ENCODE peak calls at places on chromosome 15, in seven cellular contexts. One of them, this sample, is unnamed.

GRCh38 chr15:52060511-52060910 is 41.5 kb downstream of the MAPK6 start:
- DNase-seq in GM23338: no peak
- DNase-seq in transverse colon: no peak
- DNase-seq in thoracic aorta: no peak
- DNase-seq in Panc1: no peak
- DNase-seq in uterus: no peak
- DNase-seq in prostate gland: no peak
- DNase-seq in this sample: no peak

GRCh38 chr15:77592768-77593167 is 39.9 kb downstream of the LINGO1 start:
- DNase-seq in thoracic aorta: no peak
- DNase-seq in transverse colon: no peak
- DNase-seq in prostate gland: no peak
- DNase-seq in uterus: no peak
- DNase-seq in GM23338: no peak
- DNase-seq in Panc1: no peak
- DNase-seq in this sample: no peak

GRCh38 chr15:48285329-48286214 is 45.7 kb upstream of the DUT start:
- DNase-seq in GM23338: peak; percentile 93
- DNase-seq in transverse colon: peak; percentile 62
- DNase-seq in uterus: peak; percentile 43
- DNase-seq in Panc1: peak; percentile 66
- DNase-seq in prostate gland: peak; percentile 81
- DNase-seq in thoracic aorta: peak; percentile 36
- DNase-seq in this sample: peak; percentile 93

GRCh38 chr15:51678081-51678480 is 3.2 kb upstream of the SCG3 start:
- DNase-seq in uterus: no peak
- DNase-seq in transverse colon: no peak
- DNase-seq in GM23338: no peak
- DNase-seq in Panc1: no peak
- DNase-seq in thoracic aorta: no peak
- DNase-seq in prostate gland: no peak
- DNase-seq in this sample: no peak

GRCh38 chr15:92463826-92464225 is 70.1 kb downstream of the ST8SIA2 start:
- DNase-seq in thoracic aorta: no peak
- DNase-seq in transverse colon: no peak
- DNase-seq in GM23338: no peak
- DNase-seq in uterus: no peak
- DNase-seq in Panc1: no peak
- DNase-seq in prostate gland: no peak
- DNase-seq in this sample: no peak

GRCh38 chr15:68725736-68726135 is 95.0 kb downstream of the ANP32A start:
- DNase-seq in uterus: peak; percentile 75
- DNase-seq in prostate gland: no peak
- DNase-seq in GM23338: peak; percentile 46
- DNase-seq in Panc1: no peak
- DNase-seq in transverse colon: peak; percentile 40
- DNase-seq in thoracic aorta: no peak
- DNase-seq in this sample: peak; percentile 48

GRCh38 chr15:41695750-41696436 is 35.7 kb downstream of the MGA start:
- DNase-seq in uterus: no peak
- DNase-seq in Panc1: no peak
- DNase-seq in prostate gland: peak; percentile 23
- DNase-seq in transverse colon: peak; percentile 18
- DNase-seq in GM23338: peak; percentile 45
- DNase-seq in thoracic aorta: no peak
- DNase-seq in this sample: peak; percentile 38

GRCh38 chr15:73582961-73583360 is 50.2 kb downstream of the NPTN start:
- DNase-seq in Panc1: no peak
- DNase-seq in uterus: no peak
- DNase-seq in thoracic aorta: no peak
- DNase-seq in transverse colon: no peak
- DNase-seq in GM23338: no peak
- DNase-seq in prostate gland: no peak
- DNase-seq in this sample: no peak

GRCh38 chr15:56469484-56469883 is 4.5 kb upstream of the MNS1 start:
- DNase-seq in prostate gland: no peak
- DNase-seq in GM23338: no peak
- DNase-seq in thoracic aorta: no peak
- DNase-seq in transverse colon: no peak
- DNase-seq in uterus: no peak
- DNase-seq in Panc1: no peak
- DNase-seq in this sample: no peak

GRCh38 chr15:42093966-42094365 is 396 bp downstream of the PLA2G4D start:
- DNase-seq in transverse colon: no peak
- DNase-seq in uterus: no peak
- DNase-seq in thoracic aorta: no peak
- DNase-seq in Panc1: no peak
- DNase-seq in prostate gland: no peak
- DNase-seq in GM23338: no peak
- DNase-seq in this sample: no peak

GRCh38 chr15:78841307-78841706 is 30.0 kb upstream of the ADAMTS7 start:
- DNase-seq in thoracic aorta: no peak
- DNase-seq in transverse colon: no peak
- DNase-seq in prostate gland: no peak
- DNase-seq in GM23338: no peak
- DNase-seq in Panc1: no peak
- DNase-seq in uterus: no peak
- DNase-seq in this sample: no peak

GRCh38 chr15:41772720-41773331 is 1.5 kb upstream of the MAPKBP1 start:
- DNase-seq in transverse colon: peak; percentile 55
- DNase-seq in prostate gland: peak; percentile 54
- DNase-seq in uterus: peak; percentile 49
- DNase-seq in GM23338: peak; percentile 86
- DNase-seq in thoracic aorta: no peak
- DNase-seq in Panc1: no peak
- DNase-seq in this sample: no peak

GRCh38 chr15:85702321-85703230 is 92.1 kb downstream of the KLHL25 start:
- DNase-seq in Panc1: no peak
- DNase-seq in prostate gland: no peak
- DNase-seq in thoracic aorta: no peak
- DNase-seq in GM23338: no peak
- DNase-seq in uterus: no peak
- DNase-seq in transverse colon: no peak
- DNase-seq in this sample: no peak
- H3K4me1 ChIP-seq in Panc1: peaks cover 10% of the 10 kb centered on the region
- H3K4me1 ChIP-seq in prostate gland: peaks cover 3% of the 10 kb centered on the region
- H3K4me1 ChIP-seq in thoracic aorta: peaks cover 58% of the 10 kb centered on the region
- H3K4me1 ChIP-seq in GM23338: peaks cover 6% of the 10 kb centered on the region
- H3K4me1 ChIP-seq in uterus: peaks cover 11% of the 10 kb centered on the region
- H3K4me1 ChIP-seq in transverse colon: peaks cover 60% of the 10 kb centered on the region
- H3K4me1 ChIP-seq in this sample: peaks cover 22% of the 10 kb centered on the region

GRCh38 chr15:43292375-43293078 is 25.8 kb upstream of the TGM5 start:
- DNase-seq in thoracic aorta: no peak
- DNase-seq in uterus: no peak
- DNase-seq in GM23338: no peak
- DNase-seq in Panc1: no peak
- DNase-seq in prostate gland: no peak
- DNase-seq in transverse colon: no peak
- DNase-seq in this sample: no peak

GRCh38 chr15:43294091-43294706 is 27.5 kb upstream of the TGM5 start:
- DNase-seq in transverse colon: no peak
- DNase-seq in thoracic aorta: no peak
- DNase-seq in GM23338: no peak
- DNase-seq in uterus: no peak
- DNase-seq in Panc1: no peak
- DNase-seq in prostate gland: no peak
- DNase-seq in this sample: peak; percentile 7

GRCh38 chr15:43293402-43293801 is 26.7 kb upstream of the TGM5 start:
- DNase-seq in transverse colon: no peak
- DNase-seq in GM23338: peak; percentile 91
- DNase-seq in Panc1: no peak
- DNase-seq in uterus: no peak
- DNase-seq in prostate gland: no peak
- DNase-seq in thoracic aorta: no peak
- DNase-seq in this sample: no peak
- TF ChIP-seq CTCF in transverse colon: no peak
- TF ChIP-seq CTCF in GM23338: no peak
- TF ChIP-seq CTCF in Panc1: no peak
- TF ChIP-seq CTCF in uterus: no peak
- TF ChIP-seq CTCF in prostate gland: no peak
- TF ChIP-seq CTCF in thoracic aorta: no peak
- TF ChIP-seq CTCF in this sample: no peak

GRCh38 chr15:58381696-58382095 is 50.1 kb upstream of the LIPC start:
- DNase-seq in prostate gland: no peak
- DNase-seq in thoracic aorta: no peak
- DNase-seq in transverse colon: no peak
- DNase-seq in uterus: no peak
- DNase-seq in Panc1: no peak
- DNase-seq in GM23338: no peak
- DNase-seq in this sample: no peak

GRCh38 chr15:58377193-58377592 is 54.6 kb upstream of the LIPC start:
- DNase-seq in uterus: no peak
- DNase-seq in prostate gland: no peak
- DNase-seq in GM23338: no peak
- DNase-seq in transverse colon: no peak
- DNase-seq in thoracic aorta: no peak
- DNase-seq in Panc1: no peak
- DNase-seq in this sample: no peak

GRCh38 chr15:58374147-58374546 is 57.6 kb upstream of the LIPC start:
- DNase-seq in prostate gland: no peak
- DNase-seq in thoracic aorta: no peak
- DNase-seq in Panc1: no peak
- DNase-seq in transverse colon: no peak
- DNase-seq in uterus: no peak
- DNase-seq in GM23338: no peak
- DNase-seq in this sample: no peak

GRCh38 chr15:58380280-58380945 is 51.4 kb upstream of the LIPC start:
- DNase-seq in transverse colon: no peak
- DNase-seq in uterus: no peak
- DNase-seq in thoracic aorta: no peak
- DNase-seq in GM23338: no peak
- DNase-seq in Panc1: no peak
- DNase-seq in prostate gland: no peak
- DNase-seq in this sample: no peak

GRCh38 chr15:58378241-58379085 is 53.3 kb upstream of the LIPC start:
- DNase-seq in GM23338: no peak
- DNase-seq in uterus: no peak
- DNase-seq in transverse colon: no peak
- DNase-seq in thoracic aorta: no peak
- DNase-seq in prostate gland: no peak
- DNase-seq in Panc1: no peak
- DNase-seq in this sample: no peak
- H3K4me1 ChIP-seq in GM23338: no peaks in the 10 kb centered on the region
- H3K4me1 ChIP-seq in uterus: no peaks in the 10 kb centered on the region
- H3K4me1 ChIP-seq in transverse colon: no peaks in the 10 kb centered on the region
- H3K4me1 ChIP-seq in thoracic aorta: no peaks in the 10 kb centered on the region
- H3K4me1 ChIP-seq in prostate gland: no peaks in the 10 kb centered on the region
- H3K4me1 ChIP-seq in Panc1: no peaks in the 10 kb centered on the region
- H3K4me1 ChIP-seq in this sample: no peaks in the 10 kb centered on the region

GRCh38 chr15:46089438-46090044 is 454.7 kb downstream of the SQOR start:
- DNase-seq in GM23338: no peak
- DNase-seq in thoracic aorta: no peak
- DNase-seq in uterus: no peak
- DNase-seq in prostate gland: no peak
- DNase-seq in transverse colon: no peak
- DNase-seq in Panc1: no peak
- DNase-seq in this sample: no peak

GRCh38 chr15:46088486-46089437 is 453.9 kb downstream of the SQOR start:
- DNase-seq in Panc1: no peak
- DNase-seq in GM23338: no peak
- DNase-seq in thoracic aorta: no peak
- DNase-seq in prostate gland: no peak
- DNase-seq in uterus: no peak
- DNase-seq in transverse colon: no peak
- DNase-seq in this sample: no peak

DNA sequence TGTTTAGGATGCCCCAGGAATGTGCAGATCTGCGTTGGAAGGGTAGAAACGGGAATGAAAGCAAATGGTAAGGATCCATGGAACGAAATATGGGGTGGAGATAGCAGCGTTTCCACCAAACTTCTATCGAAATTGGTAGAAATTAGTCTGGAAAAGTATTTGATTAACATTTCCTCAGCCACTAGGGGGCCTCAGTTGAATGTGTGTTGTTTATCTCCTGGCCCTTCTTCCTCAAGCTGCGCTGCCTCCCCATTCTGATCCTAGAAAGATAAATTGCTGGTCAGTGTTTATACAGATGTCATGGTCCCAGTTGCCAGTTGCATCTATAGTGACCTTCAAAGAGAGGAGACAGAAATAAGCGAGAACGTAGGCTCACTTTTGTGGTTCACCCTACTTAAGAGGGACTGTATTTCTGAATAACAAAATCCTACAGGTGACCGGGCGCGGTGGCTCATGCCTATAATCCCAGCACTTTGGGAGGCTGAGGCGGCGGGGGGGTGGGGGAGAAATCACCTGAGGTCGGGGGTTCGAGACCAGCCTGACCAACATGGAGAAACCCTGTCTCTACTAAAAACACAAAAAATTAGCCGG is 457.1 kb downstream of the SQOR start:
- DNase-seq in transverse colon: peak; percentile 14
- DNase-seq in GM23338: peak; percentile 87
- DNase-seq in prostate gland: peak; percentile 19
- DNase-seq in Panc1: no peak
- DNase-seq in uterus: no peak
- DNase-seq in thoracic aorta: no peak
- DNase-seq in this sample: peak; percentile 69
- TF ChIP-seq CTCF in transverse colon: peak; percentile 50
- TF ChIP-seq CTCF in GM23338: peak; percentile 79
- TF ChIP-seq CTCF in prostate gland: peak; percentile 31
- TF ChIP-seq CTCF in Panc1: peak; percentile 75
- TF ChIP-seq CTCF in uterus: no peak
- TF ChIP-seq CTCF in thoracic aorta: peak; percentile 32
- TF ChIP-seq CTCF in this sample: no peak

DNA sequence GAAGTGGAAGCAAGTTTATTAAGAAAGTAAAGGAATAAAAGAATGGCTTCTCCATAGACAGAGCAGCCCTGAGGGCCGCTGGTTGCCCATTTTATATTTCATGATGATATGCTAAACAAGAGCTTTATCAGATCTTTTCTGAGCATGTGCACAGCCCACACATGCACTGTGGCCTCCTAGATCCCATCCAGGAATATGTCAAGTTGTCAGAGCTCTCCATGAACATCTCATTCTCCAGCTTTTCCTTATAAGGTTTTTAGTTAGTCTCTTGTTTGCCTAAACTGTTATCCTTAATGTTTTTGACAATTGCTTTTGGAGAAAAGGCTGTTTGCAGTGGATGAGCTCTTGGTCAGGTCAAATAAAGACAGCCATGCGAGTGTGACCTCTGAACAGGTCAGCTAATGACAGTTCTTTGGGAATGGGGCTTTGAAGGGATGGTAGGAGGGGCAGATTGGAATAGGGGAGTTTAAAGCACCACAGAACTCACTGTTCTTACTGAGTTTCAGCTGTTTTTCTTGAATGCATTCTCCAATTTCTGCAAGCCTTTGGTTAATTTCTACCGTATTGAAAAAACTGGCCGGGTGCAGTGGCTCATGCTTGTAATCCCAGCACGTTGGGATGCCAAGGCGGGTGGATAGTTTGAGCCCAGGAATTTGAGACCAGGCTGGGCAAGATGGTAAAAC is 69.4 kb upstream of the CRTC3 start:
- DNase-seq in prostate gland: no peak
- DNase-seq in GM23338: no peak
- DNase-seq in transverse colon: no peak
- DNase-seq in thoracic aorta: no peak
- DNase-seq in Panc1: no peak
- DNase-seq in uterus: peak; percentile 76
- DNase-seq in this sample: no peak
- H3K4me1 ChIP-seq in prostate gland: no peaks in the 10 kb centered on the region
- H3K4me1 ChIP-seq in GM23338: no peaks in the 10 kb centered on the region
- H3K4me1 ChIP-seq in transverse colon: peaks cover 21% of the 10 kb centered on the region
- H3K4me1 ChIP-seq in thoracic aorta: peaks cover 58% of the 10 kb centered on the region
- H3K4me1 ChIP-seq in Panc1: no peaks in the 10 kb centered on the region
- H3K4me1 ChIP-seq in uterus: no peaks in the 10 kb centered on the region
- H3K4me1 ChIP-seq in this sample: peaks cover 3% of the 10 kb centered on the region

This sample was measured in mucosa of descending colon.